ENCODE peak calls at places on chromosomes 16 and 17, in five cellular contexts. One of them, this sample, is unnamed. For H3K9me3, the result is how much of the 10 kb centered on the place peaks cover.

GRCh38 chr17:70558821-70559220 is 389.5 kb downstream of the KCNJ2 start:
- DNase-seq in lung: no peak
- DNase-seq in esophagus squamous epithelium: no peak
- DNase-seq in fibroblast of lung: peak
- DNase-seq in CD8-positive, alpha-beta memory T cell: no peak
- DNase-seq in this sample: no peak

GRCh38 chr16:72908362-72908838 is 139.5 kb downstream of the ZFHX3 start:
- DNase-seq in lung: no peak
- DNase-seq in esophagus squamous epithelium: no peak
- DNase-seq in fibroblast of lung: no peak
- DNase-seq in CD8-positive, alpha-beta memory T cell: no peak
- DNase-seq in this sample: no peak

GRCh38 chr17:82458885-82459424 is 414 bp downstream of the NARF start:
- DNase-seq in lung: no peak
- DNase-seq in esophagus squamous epithelium: no peak
- DNase-seq in fibroblast of lung: peak
- DNase-seq in CD8-positive, alpha-beta memory T cell: peak
- DNase-seq in this sample: peak

GRCh38 chr17:64580384-64581307 is 73.9 kb downstream of the CEP95 start:
- DNase-seq in lung: no peak
- DNase-seq in esophagus squamous epithelium: no peak
- DNase-seq in fibroblast of lung: peak
- DNase-seq in CD8-positive, alpha-beta memory T cell: no peak
- DNase-seq in this sample: no peak

GRCh38 chr17:71959129-71959528 is 161.7 kb upstream of the SOX9 start:
- DNase-seq in lung: no peak
- DNase-seq in esophagus squamous epithelium: no peak
- DNase-seq in fibroblast of lung: no peak
- DNase-seq in CD8-positive, alpha-beta memory T cell: no peak
- DNase-seq in this sample: no peak

GRCh38 chr17:7843536-7844291 is 9.7 kb downstream of the KDM6B start:
- DNase-seq in lung: peak
- DNase-seq in esophagus squamous epithelium: peak
- DNase-seq in fibroblast of lung: peak
- DNase-seq in CD8-positive, alpha-beta memory T cell: peak
- DNase-seq in this sample: peak

GRCh38 chr17:7797976-7798375 is 36.0 kb upstream of the KDM6B start:
- DNase-seq in lung: no peak
- DNase-seq in esophagus squamous epithelium: no peak
- DNase-seq in fibroblast of lung: no peak
- DNase-seq in CD8-positive, alpha-beta memory T cell: no peak
- DNase-seq in this sample: no peak

GRCh38 chr17:33688771-33689170 is 395.7 kb upstream of the ASIC2 start:
- DNase-seq in lung: no peak
- DNase-seq in esophagus squamous epithelium: no peak
- DNase-seq in fibroblast of lung: no peak
- DNase-seq in CD8-positive, alpha-beta memory T cell: no peak
- DNase-seq in this sample: no peak

GRCh38 chr17:62703269-62703775 is 75.9 kb downstream of the MRC2 start:
- DNase-seq in lung: no peak
- DNase-seq in esophagus squamous epithelium: no peak
- DNase-seq in fibroblast of lung: peak
- DNase-seq in CD8-positive, alpha-beta memory T cell: no peak
- DNase-seq in this sample: no peak

GRCh38 chr17:15490634-15491261 is 23.3 kb upstream of the CDRT4 start:
- DNase-seq in lung: peak
- DNase-seq in esophagus squamous epithelium: no peak
- DNase-seq in fibroblast of lung: peak
- DNase-seq in CD8-positive, alpha-beta memory T cell: no peak
- DNase-seq in this sample: peak

GRCh38 chr16:89646906-89647305 is 10.6 kb downstream of the CHMP1A start:
- DNase-seq in lung: no peak
- DNase-seq in esophagus squamous epithelium: no peak
- DNase-seq in fibroblast of lung: no peak
- DNase-seq in CD8-positive, alpha-beta memory T cell: no peak
- DNase-seq in this sample: no peak

GRCh38 chr17:31509095-31509804 is 117.8 kb downstream of the RAB11FIP4 start:
- DNase-seq in lung: no peak
- DNase-seq in esophagus squamous epithelium: no peak
- DNase-seq in fibroblast of lung: no peak
- DNase-seq in CD8-positive, alpha-beta memory T cell: no peak
- DNase-seq in this sample: no peak

GRCh38 chr16:70644763-70645597 is 1.4 kb upstream of the IL34 start:
- DNase-seq in lung: no peak
- DNase-seq in esophagus squamous epithelium: no peak
- DNase-seq in fibroblast of lung: no peak
- DNase-seq in CD8-positive, alpha-beta memory T cell: no peak
- DNase-seq in this sample: no peak

GRCh38 chr17:44772308-44773024 is 13.7 kb downstream of the ADAM11 start:
- DNase-seq in lung: no peak
- DNase-seq in esophagus squamous epithelium: no peak
- DNase-seq in fibroblast of lung: no peak
- DNase-seq in CD8-positive, alpha-beta memory T cell: no peak
- DNase-seq in this sample: no peak

GRCh38 chr17:19724501-19725420 is 8.4 kb upstream of the SLC47A2 start:
- DNase-seq in lung: peak
- DNase-seq in esophagus squamous epithelium: no peak
- DNase-seq in fibroblast of lung: peak
- DNase-seq in CD8-positive, alpha-beta memory T cell: no peak
- DNase-seq in this sample: peak

GRCh38 chr17:2237521-2237921 is 66.1 kb downstream of the SMG6 start:
- DNase-seq in lung: no peak
- DNase-seq in esophagus squamous epithelium: no peak
- DNase-seq in fibroblast of lung: peak
- DNase-seq in CD8-positive, alpha-beta memory T cell: no peak
- DNase-seq in this sample: no peak

DNA sequence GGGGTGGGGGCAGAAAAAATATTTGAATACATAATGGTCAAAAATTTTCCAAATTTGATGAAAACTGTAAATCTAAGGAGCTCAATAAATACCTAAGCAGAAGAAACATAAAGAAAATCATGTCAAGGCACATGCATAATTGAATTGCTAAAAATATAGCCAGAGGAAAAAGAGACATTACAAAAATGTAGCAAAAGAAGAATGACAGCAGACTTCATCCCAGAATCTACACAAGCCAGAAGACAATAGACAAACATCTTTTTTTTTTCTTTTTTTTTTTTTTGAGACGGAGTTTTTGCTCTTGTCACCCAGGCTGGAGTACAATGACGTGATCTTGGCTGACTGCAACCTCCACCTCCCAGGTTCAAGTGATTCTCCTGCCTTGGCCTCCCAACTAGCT is 62.0 kb upstream of the ATP2A3 start:
- DNase-seq in lung: no peak
- DNase-seq in esophagus squamous epithelium: no peak
- DNase-seq in fibroblast of lung: no peak
- DNase-seq in CD8-positive, alpha-beta memory T cell: no peak
- DNase-seq in this sample: no peak
- H3K9me3 ChIP-seq in lung: under half
- H3K9me3 ChIP-seq in esophagus squamous epithelium: half or more
- H3K9me3 ChIP-seq in fibroblast of lung: under half
- H3K9me3 ChIP-seq in CD8-positive, alpha-beta memory T cell: under half
- H3K9me3 ChIP-seq in this sample: under half

GRCh38 chr17:16617481-16618060 is 36.1 kb downstream of the ZNF624 start:
- DNase-seq in lung: no peak
- DNase-seq in esophagus squamous epithelium: no peak
- DNase-seq in fibroblast of lung: no peak
- DNase-seq in CD8-positive, alpha-beta memory T cell: no peak
- DNase-seq in this sample: no peak

GRCh38 chr17:16622540-16623277 is 30.9 kb downstream of the ZNF624 start:
- DNase-seq in lung: no peak
- DNase-seq in esophagus squamous epithelium: no peak
- DNase-seq in fibroblast of lung: no peak
- DNase-seq in CD8-positive, alpha-beta memory T cell: no peak
- DNase-seq in this sample: no peak

DNA sequence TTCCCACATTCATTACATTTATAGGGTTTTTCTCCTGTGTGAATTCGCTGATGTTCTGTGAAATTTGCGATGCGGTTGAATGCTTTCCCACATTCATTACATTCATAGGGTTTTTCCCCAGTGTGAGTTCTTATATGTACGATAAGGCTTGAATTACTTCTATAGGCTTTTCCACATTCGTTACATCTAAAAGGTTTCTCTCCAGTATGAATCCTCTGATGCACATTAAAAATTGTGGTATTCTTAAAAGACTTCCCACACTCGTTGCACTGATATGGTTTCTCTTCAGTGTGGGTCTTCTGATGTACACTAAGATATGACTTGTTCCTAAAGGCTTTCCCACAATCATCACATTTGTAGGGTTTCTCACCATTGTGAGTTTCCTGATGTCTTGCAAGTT is 30.4 kb downstream of the ZNF624 start:
- DNase-seq in lung: no peak
- DNase-seq in esophagus squamous epithelium: no peak
- DNase-seq in fibroblast of lung: no peak
- DNase-seq in CD8-positive, alpha-beta memory T cell: no peak
- DNase-seq in this sample: no peak
- H3K9me3 ChIP-seq in lung: under half
- H3K9me3 ChIP-seq in esophagus squamous epithelium: half or more
- H3K9me3 ChIP-seq in fibroblast of lung: under half
- H3K9me3 ChIP-seq in CD8-positive, alpha-beta memory T cell: under half
- H3K9me3 ChIP-seq in this sample: half or more

GRCh38 chr17:67751101-67752074 is 33.7 kb downstream of the NOL11 start:
- DNase-seq in lung: no peak
- DNase-seq in esophagus squamous epithelium: no peak
- DNase-seq in fibroblast of lung: no peak
- DNase-seq in CD8-positive, alpha-beta memory T cell: no peak
- DNase-seq in this sample: no peak
- H3K9me3 ChIP-seq in lung: under half
- H3K9me3 ChIP-seq in esophagus squamous epithelium: under half
- H3K9me3 ChIP-seq in fibroblast of lung: under half
- H3K9me3 ChIP-seq in CD8-positive, alpha-beta memory T cell: under half
- H3K9me3 ChIP-seq in this sample: under half

GRCh38 chr16:67245189-67245585 is 2.1 kb downstream of the FHOD1 start:
- DNase-seq in lung: no peak
- DNase-seq in esophagus squamous epithelium: no peak
- DNase-seq in fibroblast of lung: no peak
- DNase-seq in CD8-positive, alpha-beta memory T cell: no peak
- DNase-seq in this sample: no peak

GRCh38 chr16:67247698-67248400 is 568 bp upstream of the FHOD1 start:
- DNase-seq in lung: no peak
- DNase-seq in esophagus squamous epithelium: no peak
- DNase-seq in fibroblast of lung: no peak
- DNase-seq in CD8-positive, alpha-beta memory T cell: no peak
- DNase-seq in this sample: no peak

GRCh38 chr16:67246945-67247697 is at the start of gene FHOD1:
- DNase-seq in lung: peak
- DNase-seq in esophagus squamous epithelium: peak
- DNase-seq in fibroblast of lung: peak
- DNase-seq in CD8-positive, alpha-beta memory T cell: peak
- DNase-seq in this sample: peak

GRCh38 chr16:67245674-67246080 is 1.6 kb downstream of the FHOD1 start:
- DNase-seq in lung: no peak
- DNase-seq in esophagus squamous epithelium: no peak
- DNase-seq in fibroblast of lung: no peak
- DNase-seq in CD8-positive, alpha-beta memory T cell: no peak
- DNase-seq in this sample: no peak

GRCh38 chr16:67246081-67246944 is 968 bp downstream of the FHOD1 start:
- DNase-seq in lung: peak
- DNase-seq in esophagus squamous epithelium: no peak
- DNase-seq in fibroblast of lung: peak
- DNase-seq in CD8-positive, alpha-beta memory T cell: peak
- DNase-seq in this sample: peak
- H3K9me3 ChIP-seq in lung: under half
- H3K9me3 ChIP-seq in esophagus squamous epithelium: under half
- H3K9me3 ChIP-seq in fibroblast of lung: under half
- H3K9me3 ChIP-seq in CD8-positive, alpha-beta memory T cell: under half
- H3K9me3 ChIP-seq in this sample: under half

DNA sequence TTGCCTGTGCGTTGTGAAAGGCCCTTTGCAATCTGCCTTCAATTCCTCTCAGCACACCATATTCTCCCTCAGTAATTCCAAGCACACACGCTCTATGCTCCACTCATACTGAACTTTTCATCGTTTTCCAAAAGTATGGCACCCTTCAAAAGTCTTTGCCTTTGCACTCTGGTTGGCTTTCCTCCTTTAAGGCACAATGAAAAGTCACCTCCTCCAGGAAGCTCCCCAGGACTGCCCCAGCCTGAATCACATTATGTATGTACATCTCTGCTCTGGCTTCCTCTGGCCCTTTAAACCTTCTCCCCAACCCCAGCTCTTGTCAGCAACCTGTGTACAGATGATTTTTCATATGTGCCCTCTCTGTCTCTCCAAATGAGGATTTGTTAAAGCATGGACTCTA is 250.7 kb downstream of the MAF start:
- DNase-seq in lung: no peak
- DNase-seq in esophagus squamous epithelium: no peak
- DNase-seq in fibroblast of lung: no peak
- DNase-seq in CD8-positive, alpha-beta memory T cell: no peak
- DNase-seq in this sample: no peak
- H3K9me3 ChIP-seq in lung: under half
- H3K9me3 ChIP-seq in esophagus squamous epithelium: under half
- H3K9me3 ChIP-seq in fibroblast of lung: under half
- H3K9me3 ChIP-seq in CD8-positive, alpha-beta memory T cell: under half
- H3K9me3 ChIP-seq in this sample: under half

DNA sequence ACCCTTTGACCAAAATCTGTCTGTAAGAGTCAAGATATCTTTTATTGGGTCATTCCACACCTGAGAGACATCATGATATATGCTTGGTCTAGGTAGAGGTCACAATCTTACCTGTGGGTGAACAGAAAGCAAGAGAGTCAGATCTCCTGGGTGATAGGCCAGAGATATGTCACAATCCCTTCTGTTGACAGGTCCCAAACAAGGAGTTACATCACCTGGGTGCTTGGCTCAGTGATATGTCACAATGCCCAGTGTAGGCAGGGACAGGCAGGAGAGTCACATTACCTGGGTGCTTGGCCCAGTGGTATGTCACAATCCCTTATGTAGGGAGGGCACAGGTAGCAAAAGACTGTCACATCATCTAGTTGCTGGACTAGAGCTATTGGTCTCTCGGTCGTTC is 1991.2 kb downstream of the TP53TG3F start:
- DNase-seq in lung: no peak
- DNase-seq in esophagus squamous epithelium: no peak
- DNase-seq in fibroblast of lung: no peak
- DNase-seq in CD8-positive, alpha-beta memory T cell: no peak
- DNase-seq in this sample: no peak
- H3K9me3 ChIP-seq in lung: under half
- H3K9me3 ChIP-seq in esophagus squamous epithelium: half or more
- H3K9me3 ChIP-seq in fibroblast of lung: under half
- H3K9me3 ChIP-seq in CD8-positive, alpha-beta memory T cell: under half
- H3K9me3 ChIP-seq in this sample: under half

GRCh38 chr17:52395308-52395707 is 236.8 kb upstream of the CA10 start:
- DNase-seq in lung: no peak
- DNase-seq in esophagus squamous epithelium: no peak
- DNase-seq in fibroblast of lung: no peak
- DNase-seq in CD8-positive, alpha-beta memory T cell: no peak
- DNase-seq in this sample: no peak
- H3K9me3 ChIP-seq in lung: under half
- H3K9me3 ChIP-seq in esophagus squamous epithelium: under half
- H3K9me3 ChIP-seq in fibroblast of lung: under half
- H3K9me3 ChIP-seq in CD8-positive, alpha-beta memory T cell: under half
- H3K9me3 ChIP-seq in this sample: under half

This sample was measured in transverse colon.